ENCODE peak calls at places on chromosomes 13 and 19, in nine cellular contexts. One of them, this sample, is unnamed.

GRCh38 chr13:91166714-91167511 is 180.6 kb upstream of the MIR17HG start:
- DNase-seq in type B pancreatic cell: no peak
- DNase-seq in amygdala: no peak
- DNase-seq in activated CD4-positive, alpha-beta T cell treated with anti-CD3 and anti-CD28 coated beads for 48 hours: no peak
- DNase-seq in fibroblast of lung: no peak
- DNase-seq in iris pigment epithelial cell: no peak
- DNase-seq in H9: no peak
- DNase-seq in activated effector memory CD4-positive, alpha-beta T cell treated with anti-CD3 and anti-CD28 coated beads, Interleukin-2, amount 50 U/mL, for 16 hours: no peak
- DNase-seq in HT1080: no peak
- DNase-seq in this sample: no peak

GRCh38 chr13:23687614-23688013 is 117.4 kb downstream of the TNFRSF19 start:
- DNase-seq in type B pancreatic cell: no peak
- DNase-seq in amygdala: no peak
- DNase-seq in activated CD4-positive, alpha-beta T cell treated with anti-CD3 and anti-CD28 coated beads for 48 hours: no peak
- DNase-seq in fibroblast of lung: no peak
- DNase-seq in iris pigment epithelial cell: no peak
- DNase-seq in H9: no peak
- DNase-seq in activated effector memory CD4-positive, alpha-beta T cell treated with anti-CD3 and anti-CD28 coated beads, Interleukin-2, amount 50 U/mL, for 16 hours: no peak
- DNase-seq in HT1080: peak
- DNase-seq in this sample: no peak

GRCh38 chr13:90365130-90365529 is 982.4 kb upstream of the MIR17HG start:
- DNase-seq in type B pancreatic cell: no peak
- DNase-seq in amygdala: no peak
- DNase-seq in activated CD4-positive, alpha-beta T cell treated with anti-CD3 and anti-CD28 coated beads for 48 hours: no peak
- DNase-seq in fibroblast of lung: peak
- DNase-seq in iris pigment epithelial cell: peak
- DNase-seq in H9: no peak
- DNase-seq in activated effector memory CD4-positive, alpha-beta T cell treated with anti-CD3 and anti-CD28 coated beads, Interleukin-2, amount 50 U/mL, for 16 hours: no peak
- DNase-seq in HT1080: no peak
- DNase-seq in this sample: peak

GRCh38 chr13:24307211-24308067 is 1.9 kb upstream of the C1QTNF9 start:
- DNase-seq in type B pancreatic cell: no peak
- DNase-seq in amygdala: no peak
- DNase-seq in activated CD4-positive, alpha-beta T cell treated with anti-CD3 and anti-CD28 coated beads for 48 hours: no peak
- DNase-seq in fibroblast of lung: no peak
- DNase-seq in iris pigment epithelial cell: no peak
- DNase-seq in H9: peak
- DNase-seq in activated effector memory CD4-positive, alpha-beta T cell treated with anti-CD3 and anti-CD28 coated beads, Interleukin-2, amount 50 U/mL, for 16 hours: no peak
- DNase-seq in HT1080: no peak
- DNase-seq in this sample: no peak

GRCh38 chr19:49338691-49339363 is 3.6 kb downstream of the CD37 start:
- DNase-seq in type B pancreatic cell: peak
- DNase-seq in amygdala: no peak
- DNase-seq in activated CD4-positive, alpha-beta T cell treated with anti-CD3 and anti-CD28 coated beads for 48 hours: peak
- DNase-seq in fibroblast of lung: peak
- DNase-seq in iris pigment epithelial cell: peak
- DNase-seq in H9: peak
- DNase-seq in activated effector memory CD4-positive, alpha-beta T cell treated with anti-CD3 and anti-CD28 coated beads, Interleukin-2, amount 50 U/mL, for 16 hours: peak
- DNase-seq in HT1080: no peak
- DNase-seq in this sample: no peak

GRCh38 chr13:33441015-33441414 is 155.5 kb upstream of the STARD13 start:
- DNase-seq in type B pancreatic cell: no peak
- DNase-seq in amygdala: no peak
- DNase-seq in activated CD4-positive, alpha-beta T cell treated with anti-CD3 and anti-CD28 coated beads for 48 hours: no peak
- DNase-seq in fibroblast of lung: peak
- DNase-seq in iris pigment epithelial cell: peak
- DNase-seq in H9: peak
- DNase-seq in activated effector memory CD4-positive, alpha-beta T cell treated with anti-CD3 and anti-CD28 coated beads, Interleukin-2, amount 50 U/mL, for 16 hours: no peak
- DNase-seq in HT1080: peak
- DNase-seq in this sample: peak

GRCh38 chr19:1253514-1254080 is 5.2 kb downstream of the MIDN start:
- DNase-seq in type B pancreatic cell: no peak
- DNase-seq in amygdala: no peak
- DNase-seq in activated CD4-positive, alpha-beta T cell treated with anti-CD3 and anti-CD28 coated beads for 48 hours: no peak
- DNase-seq in fibroblast of lung: peak
- DNase-seq in iris pigment epithelial cell: peak
- DNase-seq in H9: no peak
- DNase-seq in activated effector memory CD4-positive, alpha-beta T cell treated with anti-CD3 and anti-CD28 coated beads, Interleukin-2, amount 50 U/mL, for 16 hours: no peak
- DNase-seq in HT1080: no peak
- DNase-seq in this sample: no peak

GRCh38 chr19:50776131-50776530 is 5.9 kb downstream of the GPR32 start:
- DNase-seq in type B pancreatic cell: no peak
- DNase-seq in amygdala: no peak
- DNase-seq in activated CD4-positive, alpha-beta T cell treated with anti-CD3 and anti-CD28 coated beads for 48 hours: no peak
- DNase-seq in fibroblast of lung: no peak
- DNase-seq in iris pigment epithelial cell: no peak
- DNase-seq in H9: no peak
- DNase-seq in activated effector memory CD4-positive, alpha-beta T cell treated with anti-CD3 and anti-CD28 coated beads, Interleukin-2, amount 50 U/mL, for 16 hours: no peak
- DNase-seq in HT1080: no peak
- DNase-seq in this sample: no peak

GRCh38 chr19:5530701-5531100 is 37.1 kb downstream of the TINCR start:
- DNase-seq in type B pancreatic cell: no peak
- DNase-seq in amygdala: no peak
- DNase-seq in activated CD4-positive, alpha-beta T cell treated with anti-CD3 and anti-CD28 coated beads for 48 hours: no peak
- DNase-seq in fibroblast of lung: no peak
- DNase-seq in iris pigment epithelial cell: no peak
- DNase-seq in H9: no peak
- DNase-seq in activated effector memory CD4-positive, alpha-beta T cell treated with anti-CD3 and anti-CD28 coated beads, Interleukin-2, amount 50 U/mL, for 16 hours: no peak
- DNase-seq in HT1080: no peak
- DNase-seq in this sample: no peak

GRCh38 chr19:54937926-54938325 is 9.4 kb downstream of the NLRP7 start:
- DNase-seq in type B pancreatic cell: no peak
- DNase-seq in amygdala: no peak
- DNase-seq in activated CD4-positive, alpha-beta T cell treated with anti-CD3 and anti-CD28 coated beads for 48 hours: no peak
- DNase-seq in fibroblast of lung: no peak
- DNase-seq in iris pigment epithelial cell: no peak
- DNase-seq in H9: no peak
- DNase-seq in activated effector memory CD4-positive, alpha-beta T cell treated with anti-CD3 and anti-CD28 coated beads, Interleukin-2, amount 50 U/mL, for 16 hours: no peak
- DNase-seq in HT1080: no peak
- DNase-seq in this sample: no peak

GRCh38 chr19:33468361-33469170 is 53.0 kb downstream of the PEPD start:
- DNase-seq in type B pancreatic cell: no peak
- DNase-seq in amygdala: no peak
- DNase-seq in activated CD4-positive, alpha-beta T cell treated with anti-CD3 and anti-CD28 coated beads for 48 hours: no peak
- DNase-seq in fibroblast of lung: peak
- DNase-seq in iris pigment epithelial cell: no peak
- DNase-seq in H9: peak
- DNase-seq in activated effector memory CD4-positive, alpha-beta T cell treated with anti-CD3 and anti-CD28 coated beads, Interleukin-2, amount 50 U/mL, for 16 hours: peak
- DNase-seq in HT1080: no peak
- DNase-seq in this sample: no peak

GRCh38 chr13:52949744-52950143 is 78.9 kb upstream of the OLFM4 start:
- DNase-seq in type B pancreatic cell: no peak
- DNase-seq in amygdala: no peak
- DNase-seq in activated CD4-positive, alpha-beta T cell treated with anti-CD3 and anti-CD28 coated beads for 48 hours: no peak
- DNase-seq in fibroblast of lung: no peak
- DNase-seq in iris pigment epithelial cell: no peak
- DNase-seq in H9: no peak
- DNase-seq in activated effector memory CD4-positive, alpha-beta T cell treated with anti-CD3 and anti-CD28 coated beads, Interleukin-2, amount 50 U/mL, for 16 hours: no peak
- DNase-seq in HT1080: no peak
- DNase-seq in this sample: no peak

GRCh38 chr13:77918391-77919261 is at the start of gene EDNRB:
- DNase-seq in type B pancreatic cell: no peak
- DNase-seq in amygdala: no peak
- DNase-seq in activated CD4-positive, alpha-beta T cell treated with anti-CD3 and anti-CD28 coated beads for 48 hours: peak
- DNase-seq in fibroblast of lung: peak
- DNase-seq in iris pigment epithelial cell: peak
- DNase-seq in H9: peak
- DNase-seq in activated effector memory CD4-positive, alpha-beta T cell treated with anti-CD3 and anti-CD28 coated beads, Interleukin-2, amount 50 U/mL, for 16 hours: no peak
- DNase-seq in HT1080: no peak
- DNase-seq in this sample: no peak

GRCh38 chr13:112072531-112073244 is 5.7 kb downstream of the SOX1 start:
- DNase-seq in type B pancreatic cell: no peak
- DNase-seq in amygdala: no peak
- DNase-seq in activated CD4-positive, alpha-beta T cell treated with anti-CD3 and anti-CD28 coated beads for 48 hours: no peak
- DNase-seq in fibroblast of lung: peak
- DNase-seq in iris pigment epithelial cell: no peak
- DNase-seq in H9: peak
- DNase-seq in activated effector memory CD4-positive, alpha-beta T cell treated with anti-CD3 and anti-CD28 coated beads, Interleukin-2, amount 50 U/mL, for 16 hours: no peak
- DNase-seq in HT1080: no peak
- DNase-seq in this sample: no peak

GRCh38 chr19:29687897-29688728 is 22.9 kb downstream of the PLEKHF1 start:
- DNase-seq in type B pancreatic cell: no peak
- DNase-seq in amygdala: no peak
- DNase-seq in activated CD4-positive, alpha-beta T cell treated with anti-CD3 and anti-CD28 coated beads for 48 hours: no peak
- DNase-seq in fibroblast of lung: peak
- DNase-seq in iris pigment epithelial cell: peak
- DNase-seq in H9: no peak
- DNase-seq in activated effector memory CD4-positive, alpha-beta T cell treated with anti-CD3 and anti-CD28 coated beads, Interleukin-2, amount 50 U/mL, for 16 hours: no peak
- DNase-seq in HT1080: peak
- DNase-seq in this sample: peak

GRCh38 chr13:50924025-50924424 is 14.4 kb downstream of the RNASEH2B start:
- DNase-seq in type B pancreatic cell: no peak
- DNase-seq in amygdala: no peak
- DNase-seq in activated CD4-positive, alpha-beta T cell treated with anti-CD3 and anti-CD28 coated beads for 48 hours: no peak
- DNase-seq in fibroblast of lung: no peak
- DNase-seq in iris pigment epithelial cell: no peak
- DNase-seq in H9: no peak
- DNase-seq in activated effector memory CD4-positive, alpha-beta T cell treated with anti-CD3 and anti-CD28 coated beads, Interleukin-2, amount 50 U/mL, for 16 hours: no peak
- DNase-seq in HT1080: no peak
- DNase-seq in this sample: no peak

GRCh38 chr13:20808874-20809273 is 35.1 kb upstream of the EEF1AKMT1 start:
- DNase-seq in type B pancreatic cell: no peak
- DNase-seq in amygdala: no peak
- DNase-seq in activated CD4-positive, alpha-beta T cell treated with anti-CD3 and anti-CD28 coated beads for 48 hours: no peak
- DNase-seq in fibroblast of lung: no peak
- DNase-seq in iris pigment epithelial cell: no peak
- DNase-seq in H9: no peak
- DNase-seq in activated effector memory CD4-positive, alpha-beta T cell treated with anti-CD3 and anti-CD28 coated beads, Interleukin-2, amount 50 U/mL, for 16 hours: no peak
- DNase-seq in HT1080: no peak
- DNase-seq in this sample: no peak

GRCh38 chr19:13574933-13575332 is 68.7 kb upstream of the CACNA1A start:
- DNase-seq in type B pancreatic cell: no peak
- DNase-seq in amygdala: no peak
- DNase-seq in activated CD4-positive, alpha-beta T cell treated with anti-CD3 and anti-CD28 coated beads for 48 hours: no peak
- DNase-seq in fibroblast of lung: no peak
- DNase-seq in iris pigment epithelial cell: peak
- DNase-seq in H9: peak
- DNase-seq in activated effector memory CD4-positive, alpha-beta T cell treated with anti-CD3 and anti-CD28 coated beads, Interleukin-2, amount 50 U/mL, for 16 hours: no peak
- DNase-seq in HT1080: peak
- DNase-seq in this sample: peak

GRCh38 chr13:40982772-40983171 is 36.3 kb downstream of the ELF1 start:
- DNase-seq in type B pancreatic cell: no peak
- DNase-seq in amygdala: no peak
- DNase-seq in activated CD4-positive, alpha-beta T cell treated with anti-CD3 and anti-CD28 coated beads for 48 hours: peak
- DNase-seq in fibroblast of lung: peak
- DNase-seq in iris pigment epithelial cell: peak
- DNase-seq in H9: no peak
- DNase-seq in activated effector memory CD4-positive, alpha-beta T cell treated with anti-CD3 and anti-CD28 coated beads, Interleukin-2, amount 50 U/mL, for 16 hours: peak
- DNase-seq in HT1080: peak
- DNase-seq in this sample: no peak

GRCh38 chr19:4877753-4878490 is 10.5 kb upstream of the PLIN3 start:
- DNase-seq in type B pancreatic cell: no peak
- DNase-seq in amygdala: peak
- DNase-seq in activated CD4-positive, alpha-beta T cell treated with anti-CD3 and anti-CD28 coated beads for 48 hours: no peak
- DNase-seq in fibroblast of lung: no peak
- DNase-seq in iris pigment epithelial cell: no peak
- DNase-seq in H9: peak
- DNase-seq in activated effector memory CD4-positive, alpha-beta T cell treated with anti-CD3 and anti-CD28 coated beads, Interleukin-2, amount 50 U/mL, for 16 hours: no peak
- DNase-seq in HT1080: no peak
- DNase-seq in this sample: no peak

GRCh38 chr13:38624822-38625221 is 62.1 kb upstream of the FREM2 start:
- DNase-seq in type B pancreatic cell: no peak
- DNase-seq in amygdala: no peak
- DNase-seq in activated CD4-positive, alpha-beta T cell treated with anti-CD3 and anti-CD28 coated beads for 48 hours: no peak
- DNase-seq in fibroblast of lung: no peak
- DNase-seq in iris pigment epithelial cell: no peak
- DNase-seq in H9: peak
- DNase-seq in activated effector memory CD4-positive, alpha-beta T cell treated with anti-CD3 and anti-CD28 coated beads, Interleukin-2, amount 50 U/mL, for 16 hours: no peak
- DNase-seq in HT1080: no peak
- DNase-seq in this sample: no peak

GRCh38 chr13:76974618-76974975 is 17.3 kb upstream of the CLN5 start:
- DNase-seq in type B pancreatic cell: no peak
- DNase-seq in amygdala: no peak
- DNase-seq in activated CD4-positive, alpha-beta T cell treated with anti-CD3 and anti-CD28 coated beads for 48 hours: no peak
- DNase-seq in fibroblast of lung: no peak
- DNase-seq in iris pigment epithelial cell: no peak
- DNase-seq in H9: no peak
- DNase-seq in activated effector memory CD4-positive, alpha-beta T cell treated with anti-CD3 and anti-CD28 coated beads, Interleukin-2, amount 50 U/mL, for 16 hours: no peak
- DNase-seq in HT1080: no peak
- DNase-seq in this sample: no peak

GRCh38 chr19:681029-681626 is 4.9 kb downstream of the FSTL3 start:
- DNase-seq in type B pancreatic cell: no peak
- DNase-seq in amygdala: no peak
- DNase-seq in activated CD4-positive, alpha-beta T cell treated with anti-CD3 and anti-CD28 coated beads for 48 hours: peak
- DNase-seq in fibroblast of lung: no peak
- DNase-seq in iris pigment epithelial cell: no peak
- DNase-seq in H9: no peak
- DNase-seq in activated effector memory CD4-positive, alpha-beta T cell treated with anti-CD3 and anti-CD28 coated beads, Interleukin-2, amount 50 U/mL, for 16 hours: peak
- DNase-seq in HT1080: no peak
- DNase-seq in this sample: peak

GRCh38 chr19:5091576-5092215 is 122.8 kb downstream of the KDM4B start:
- DNase-seq in type B pancreatic cell: no peak
- DNase-seq in amygdala: no peak
- DNase-seq in activated CD4-positive, alpha-beta T cell treated with anti-CD3 and anti-CD28 coated beads for 48 hours: no peak
- DNase-seq in fibroblast of lung: no peak
- DNase-seq in iris pigment epithelial cell: no peak
- DNase-seq in H9: no peak
- DNase-seq in activated effector memory CD4-positive, alpha-beta T cell treated with anti-CD3 and anti-CD28 coated beads, Interleukin-2, amount 50 U/mL, for 16 hours: no peak
- DNase-seq in HT1080: no peak
- DNase-seq in this sample: no peak

This sample was measured in RKO.